ENCODE peak calls at places on chromosomes 1 and 21, in four cellular contexts. E is CD8-positive, alpha-beta T cell; I is ovary; Q is body of pancreas. T is an unnamed sample. For H3K4me1, the result is how much of the 10 kb centered on the place peaks cover.

GRCh38 chr1:205935869-205936268 is 7.4 kb downstream of the SLC26A9 start:
- DNase-seq in I (no peak), Q (no peak), E (no peak), T (no peak)

GRCh38 chr1:185861630-185862029 is 127.4 kb downstream of the HMCN1 start:
- DNase-seq in E (no peak), Q (no peak), I (no peak), T (no peak)

GRCh38 chr1:246117066-246117791 is 389.9 kb downstream of the SMYD3 start:
- DNase-seq in Q (peak), E (peak), I (no peak), T (peak)

GRCh38 chr1:31523769-31524168 is 52.5 kb upstream of the TINAGL1 start:
- DNase-seq in Q (peak), E (no peak), I (no peak), T (no peak)

GRCh38 chr1:200979574-200980451 is 43.7 kb downstream of the KIF21B start:
- DNase-seq in Q (no peak), I (no peak), E (peak), T (no peak)

GRCh38 chr1:20074725-20075171 is 4.8 kb downstream of the PLA2G5 start:
- DNase-seq in E (peak), I (no peak), Q (no peak), T (peak)

GRCh38 chr1:157994081-157994581 is 686 bp downstream of the KIRREL1 start:
- DNase-seq in I (peak), E (no peak), Q (no peak), T (no peak)

GRCh38 chr1:219987325-219987724 is 59.0 kb upstream of the SLC30A10 start:
- DNase-seq in E (no peak), Q (no peak), I (no peak), T (no peak)

GRCh38 chr1:88985033-88985432 is 7.4 kb downstream of the KYAT3 start:
- DNase-seq in I (peak), E (no peak), Q (peak), T (peak)

GRCh38 chr1:177119311-177119710 is 45.2 kb downstream of the ASTN1 start:
- DNase-seq in Q (no peak), E (no peak), I (no peak), T (peak)

GRCh38 chr1:198330982-198331620 is 174.3 kb downstream of the NEK7 start:
- DNase-seq in I (no peak), Q (no peak), E (no peak), T (no peak)

GRCh38 chr1:243964915-243965314 is 86.2 kb upstream of the ZBTB18 start:
- DNase-seq in I (no peak), E (no peak), Q (no peak), T (no peak)

GRCh38 chr1:12359734-12360133 is 129.9 kb downstream of the VPS13D start:
- DNase-seq in Q (no peak), E (no peak), I (no peak), T (peak)

GRCh38 chr1:99277066-99277465 is 12.8 kb downstream of the PLPPR4 start:
- DNase-seq in E (no peak), I (no peak), Q (no peak), T (no peak)

GRCh38 chr1:236124965-236125364 is 17.4 kb upstream of the GPR137B start:
- DNase-seq in Q (no peak), I (no peak), E (no peak), T (no peak)

GRCh38 chr1:183881387-183882084 is 76.6 kb downstream of the RGL1 start:
- DNase-seq in E (no peak), I (peak), Q (peak), T (peak)

GRCh38 chr21:42061866-42062542 is 9.1 kb upstream of the UMODL1 start:
- DNase-seq in I (no peak), E (no peak), Q (no peak), T (no peak)

GRCh38 chr21:17435565-17436543 is 77.0 kb upstream of the CXADR start:
- DNase-seq in I (no peak), Q (no peak), E (no peak), T (no peak)

GRCh38 chr1:43786201-43786958 is 79.0 kb downstream of the ST3GAL3 start:
- DNase-seq in Q (no peak), I (peak), E (no peak), T (peak)
- H3K4me1 ChIP-seq in Q (under half), I (under half), E (under half), T (under half)

DNA sequence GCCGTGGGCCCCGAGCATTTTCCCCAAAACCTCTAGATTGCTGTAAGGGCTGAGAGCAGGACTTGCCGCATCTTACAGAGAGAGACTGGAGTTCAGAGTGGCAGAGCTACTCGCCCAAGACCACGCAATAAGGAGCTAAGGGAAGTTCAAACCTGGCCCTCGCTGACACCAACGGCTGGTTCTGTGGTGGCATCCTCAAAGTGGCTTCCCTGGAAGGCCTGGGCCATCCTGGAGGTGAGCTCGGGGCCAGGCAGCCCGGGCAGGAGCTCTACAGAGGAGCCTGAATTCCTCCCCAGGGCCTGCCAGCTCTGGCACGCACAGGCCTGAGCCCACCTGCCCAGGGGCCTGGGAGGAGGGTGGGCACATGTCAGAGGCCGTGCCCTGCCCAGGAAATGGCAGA is 68.7 kb downstream of the MEGF6 start:
- DNase-seq in E (no peak), Q (no peak), I (no peak), T (no peak)
- H3K27ac ChIP-seq in E (no peak), Q (no peak), I (peak), T (no peak)

GRCh38 chr1:217418241-217418840 is 212.5 kb downstream of the GPATCH2 start:
- DNase-seq in I (no peak), Q (no peak), E (no peak), T (no peak)

GRCh38 chr1:217419152-217419551 is 211.7 kb downstream of the GPATCH2 start:
- DNase-seq in E (no peak), Q (no peak), I (no peak), T (no peak)

GRCh38 chr1:217417363-217417762 is 213.5 kb downstream of the GPATCH2 start:
- DNase-seq in I (no peak), Q (no peak), E (no peak), T (no peak)
- TF ChIP-seq CTCF in I (no peak), Q (no peak), E (no peak), T (no peak)

GRCh38 chr21:36877741-36878140 is 88.7 kb downstream of the HLCS start:
- DNase-seq in E (no peak), I (no peak), Q (no peak), T (no peak)

GRCh38 chr21:36873511-36873910 is 93.0 kb downstream of the HLCS start:
- DNase-seq in I (no peak), E (no peak), Q (no peak), T (no peak)

GRCh38 chr21:36879827-36880226 is 86.6 kb downstream of the HLCS start:
- DNase-seq in I (no peak), E (no peak), Q (no peak), T (no peak)

GRCh38 chr21:36874665-36875064 is 91.8 kb downstream of the HLCS start:
- DNase-seq in E (no peak), Q (no peak), I (no peak), T (no peak)
- H3K4me1 ChIP-seq in E (under half), Q (under half), I (under half), T (under half)

GRCh38 chr1:15804060-15804459 is 3.4 kb downstream of the UQCRHL start:
- DNase-seq in E (no peak), I (no peak), Q (no peak), T (no peak)
- H3K27ac ChIP-seq in E (no peak), I (no peak), Q (no peak), T (no peak)

GRCh38 chr1:65719391-65719790 is 73.3 kb upstream of the PDE4B start:
- DNase-seq in E (no peak), Q (no peak), I (no peak), T (no peak)

GRCh38 chr1:65722461-65722860 is 70.2 kb upstream of the PDE4B start:
- DNase-seq in E (no peak), I (no peak), Q (no peak), T (no peak)

GRCh38 chr1:65717815-65718454 is 74.8 kb upstream of the PDE4B start:
- DNase-seq in E (no peak), Q (no peak), I (no peak), T (no peak)
- TF ChIP-seq CTCF in E (no peak), Q (no peak), I (no peak), T (peak)

GRCh38 chr1:109822749-109823542 is 59.2 kb upstream of the EPS8L3 start:
- DNase-seq in I (no peak), Q (no peak), E (no peak), T (no peak)
- H3K4me1 ChIP-seq in I (under half), Q (under half), E (under half), T (under half)

GRCh38 chr1:150763018-150763417 is 2.6 kb downstream of the CTSS start:
- DNase-seq in I (no peak), Q (no peak), E (no peak), T (no peak)

GRCh38 chr1:150762559-150762958 is 3.0 kb downstream of the CTSS start:
- DNase-seq in E (no peak), Q (no peak), I (no peak), T (no peak)

GRCh38 chr1:150765229-150765976 is at the start of gene CTSS:
- DNase-seq in E (no peak), Q (no peak), I (no peak), T (no peak)

GRCh38 chr1:150763631-150764223 is 1.9 kb downstream of the CTSS start:
- DNase-seq in Q (no peak), E (no peak), I (no peak), T (no peak)

DNA sequence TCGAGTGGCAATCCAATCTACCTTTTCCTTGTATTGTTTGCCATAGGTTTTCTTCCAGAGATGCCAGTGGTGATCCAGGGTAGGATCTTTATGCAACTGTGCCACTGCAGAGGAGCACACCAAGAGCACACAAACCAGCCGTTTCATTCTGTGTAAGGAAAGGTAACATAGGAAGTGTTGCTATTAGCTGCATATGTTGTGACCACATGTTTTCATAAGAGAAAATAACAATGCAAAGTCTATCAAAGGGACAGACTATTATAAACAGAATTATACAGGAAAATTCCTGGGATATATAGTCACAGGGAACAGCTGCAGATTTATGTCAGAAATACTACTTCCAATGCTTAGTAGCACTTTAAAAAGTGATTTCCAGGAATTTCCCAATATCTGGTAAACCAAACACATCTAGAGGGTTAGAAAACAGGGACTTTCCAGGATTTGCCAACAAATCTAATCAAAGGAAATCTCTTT is 924 bp downstream of the CTSS start:
- DNase-seq in Q (no peak), I (no peak), E (no peak), T (no peak)
- H3K27ac ChIP-seq in Q (peak), I (no peak), E (peak), T (no peak)

GRCh38 chr1:234409328-234409727 is 36.1 kb downstream of the COA6 start:
- DNase-seq in E (no peak), I (no peak), Q (no peak), T (no peak)
- TF ChIP-seq CTCF in E (no peak), I (no peak), Q (no peak), T (no peak)

GRCh38 chr1:173871500-173871899 is 3.3 kb downstream of the ZBTB37 start:
- DNase-seq in E (no peak), I (no peak), Q (no peak), T (no peak)
- H3K4me1 ChIP-seq in E (under half), I (under half), Q (under half), T (under half)